ENCODE peak calls at places on chromosomes 2 and 18, in eight cellular contexts. L, D, X, N, H, O, A and P are unnamed samples.
A peak's percentile ranks its signal among the peaks of the same experiment; 100 is the strongest.

GRCh38 chr2:85787981-85788340 is 34.2 kb downstream of the ATOH8 start:
- DNase-seq in L (no peak), D (no peak), X (no peak), N (no peak), H (no peak), O (no peak), A (no peak), P (no peak)

GRCh38 chr2:187358531-187358930 is 89.5 kb downstream of the CALCRL start:
- DNase-seq in L (no peak), D (no peak), X (no peak), N (no peak), H (no peak), O (peak; percentile 3), A (no peak), P (no peak)

GRCh38 chr2:219109468-219109867 is 48.7 kb upstream of the IHH start:
- DNase-seq in L (no peak), D (no peak), X (peak; percentile 5), N (no peak), H (no peak), O (peak; percentile 76), A (no peak), P (no peak)

GRCh38 chr2:223007531-223007930 is 44.5 kb upstream of the KCNE4 start:
- DNase-seq in L (no peak), D (no peak), X (no peak), N (no peak), H (no peak), O (no peak), A (no peak), P (no peak)

GRCh38 chr2:176281267-176281666 is 12.0 kb downstream of the MTX2 start:
- DNase-seq in L (no peak), D (no peak), X (no peak), N (peak; percentile 92), H (no peak), O (no peak), A (no peak), P (no peak)

GRCh38 chr2:152740743-152741328 is 22.4 kb downstream of the ARL6IP6 start:
- DNase-seq in L (no peak), D (no peak), X (no peak), N (peak; percentile 68), H (peak; percentile 42), O (peak; percentile 20), A (no peak), P (no peak)

GRCh38 chr18:23994361-23994902 is 20.1 kb upstream of the TTC39C start:
- DNase-seq in L (peak; percentile 72), D (peak; percentile 100), X (no peak), N (peak; percentile 83), H (peak; percentile 41), O (peak; percentile 21), A (no peak), P (no peak)

GRCh38 chr2:122643725-122644329 is 888.4 kb downstream of the TSN start:
- DNase-seq in L (no peak), D (no peak), X (no peak), N (peak; percentile 76), H (peak; percentile 79), O (no peak), A (no peak), P (no peak)

GRCh38 chr2:12715878-12716249 is 872 bp upstream of the TRIB2 start:
- DNase-seq in L (peak; percentile 78), D (no peak), X (peak; percentile 62), N (peak; percentile 65), H (peak; percentile 65), O (peak; percentile 78), A (peak; percentile 66), P (peak; percentile 61)

GRCh38 chr2:12717988-12718661 is 1.4 kb downstream of the TRIB2 start:
- DNase-seq in L (no peak), D (no peak), X (peak; percentile 23), N (peak; percentile 24), H (no peak), O (peak; percentile 69), A (no peak), P (no peak)

GRCh38 chr2:12718662-12719399 is 2.1 kb downstream of the TRIB2 start:
- DNase-seq in L (no peak), D (no peak), X (no peak), N (peak; percentile 30), H (no peak), O (peak; percentile 88), A (no peak), P (no peak)

GRCh38 chr2:12716250-12717190 is at the start of gene TRIB2:
- DNase-seq in L (peak; percentile 83), D (peak; percentile 65), X (peak; percentile 69), N (peak; percentile 93), H (no peak), O (peak; percentile 91), A (peak; percentile 91), P (no peak)

DNA sequence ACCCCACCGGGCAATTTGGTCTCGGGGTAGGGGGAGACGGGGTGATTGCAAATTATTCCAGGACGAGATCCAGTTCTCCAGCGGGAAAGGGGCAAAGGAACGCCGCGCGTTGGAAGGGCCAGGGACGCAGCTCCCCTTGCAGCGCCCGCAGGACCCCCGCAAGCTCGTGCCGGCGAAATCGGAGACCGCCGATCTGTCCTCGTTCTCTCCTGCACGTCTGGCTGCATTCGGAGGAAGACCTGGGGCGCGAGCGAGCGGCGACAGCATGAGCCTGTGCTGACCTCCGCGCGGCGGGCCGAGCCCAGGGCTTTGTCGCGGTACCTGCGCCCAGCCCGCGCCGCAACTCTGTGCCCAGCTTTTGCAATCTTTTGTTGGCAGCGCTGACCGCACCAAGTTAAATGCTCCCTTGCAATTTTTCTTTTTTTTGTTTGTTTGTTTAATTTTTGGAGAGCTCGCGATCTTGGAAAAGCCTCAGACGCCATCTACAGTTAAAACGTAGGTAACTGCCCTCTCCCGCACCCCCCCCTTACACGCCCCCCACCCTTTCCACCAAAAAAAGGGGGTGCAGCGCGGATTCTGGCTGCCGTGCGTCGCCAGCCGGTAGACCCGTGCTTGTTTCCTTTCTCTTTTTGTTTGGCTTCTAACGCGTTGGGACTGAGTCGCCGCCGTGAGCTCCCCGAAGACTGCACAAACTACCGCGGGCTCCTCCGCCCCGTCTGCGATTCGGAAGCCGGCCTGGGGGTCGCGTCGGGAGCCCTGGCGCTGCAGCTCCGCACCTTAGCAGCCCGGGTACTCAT is 653 bp downstream of the TRIB2 start:
- DNase-seq in L (no peak), D (no peak), X (peak; percentile 51), N (peak; percentile 71), H (no peak), O (peak; percentile 88), A (peak; percentile 52), P (no peak)
- TF ChIP-seq CTCF in L (no peak), D (peak; percentile 37), X (peak; percentile 66), N (peak; percentile 53), H (peak; percentile 81), O (peak; percentile 53), A (peak; percentile 32), P (no peak)

DNA sequence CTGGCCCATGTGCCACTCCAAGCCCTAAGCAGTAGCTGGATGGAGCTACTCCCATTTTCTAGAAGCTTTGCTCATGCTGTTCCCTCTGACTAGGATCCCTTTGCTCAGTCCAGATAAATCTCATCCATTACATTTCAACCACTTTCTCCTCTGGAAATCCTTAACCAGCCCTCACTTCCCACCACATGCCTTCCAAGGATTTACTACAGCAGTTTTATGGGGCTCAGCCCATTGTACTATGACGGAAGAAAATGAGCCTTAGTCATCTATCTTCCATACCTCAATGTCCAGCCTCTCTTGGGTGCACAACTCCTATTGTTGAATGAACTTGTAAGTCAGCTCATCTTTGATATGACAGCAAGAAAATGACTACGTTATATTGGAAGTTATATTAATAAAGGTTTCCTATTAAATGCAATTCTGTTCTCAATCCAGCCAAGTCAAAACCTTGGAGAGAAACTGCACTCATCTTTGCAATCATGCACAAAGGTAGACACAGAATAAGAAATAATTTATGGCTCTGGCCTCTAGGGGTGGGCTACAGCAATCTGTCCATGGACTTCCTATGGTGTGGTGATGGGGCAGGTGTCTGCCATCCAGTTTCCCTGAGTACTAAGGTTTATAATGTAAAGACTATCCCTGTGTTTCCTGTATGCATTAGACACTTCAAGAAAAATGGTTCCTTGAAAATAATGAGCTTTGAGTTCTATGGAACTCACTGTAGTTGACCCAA is 3.4 kb downstream of the B4GALT6 start:
- DNase-seq in L (no peak), D (no peak), X (no peak), N (no peak), H (no peak), O (no peak), A (no peak), P (no peak)
- TF ChIP-seq CTCF in L (no peak), D (peak; percentile 51), X (peak; percentile 60), N (no peak), H (peak; percentile 70), O (peak; percentile 54), A (no peak), P (peak; percentile 67)

DNA sequence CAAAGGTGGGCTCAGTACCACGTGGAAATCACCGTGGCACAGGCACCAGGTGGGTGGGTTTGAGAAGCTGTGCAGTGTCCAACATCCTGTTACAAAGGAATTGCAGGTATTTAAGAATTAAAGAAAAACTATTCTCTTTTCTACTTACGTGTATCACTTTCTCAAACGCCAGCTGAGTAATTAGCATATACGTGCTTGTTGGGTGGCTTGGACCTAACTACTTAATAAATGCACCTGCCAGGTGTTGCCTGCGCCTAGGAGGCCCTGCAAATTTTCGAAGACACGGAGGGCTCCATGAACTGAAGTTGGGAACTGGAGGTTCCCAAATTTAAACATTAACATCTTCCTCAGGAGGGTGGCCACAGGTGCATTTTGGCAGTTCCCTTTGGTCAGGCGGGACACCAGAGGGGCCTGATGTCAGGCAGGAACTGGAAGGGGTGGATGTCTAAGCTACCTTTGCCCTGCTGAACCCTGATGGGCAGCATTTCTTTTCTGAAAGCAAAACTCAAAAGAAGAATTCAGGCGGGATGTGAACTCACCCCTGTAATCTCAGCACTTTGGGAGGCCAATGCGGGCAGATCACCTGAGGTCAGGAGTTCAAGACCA is 84.8 kb downstream of the HS6ST1 start:
- DNase-seq in L (no peak), D (no peak), X (no peak), N (no peak), H (no peak), O (no peak), A (no peak), P (no peak)
- TF ChIP-seq CTCF in L (no peak), D (no peak), X (no peak), N (no peak), H (no peak), O (no peak), A (no peak), P (peak; percentile 55)

GRCh38 chr2:65354773-65355172 is 77.6 kb downstream of the SPRED2 start:
- DNase-seq in L (no peak), D (no peak), X (no peak), N (no peak), H (no peak), O (no peak), A (no peak), P (no peak)

GRCh38 chr2:65351234-65351947 is 81.0 kb downstream of the SPRED2 start:
- DNase-seq in L (no peak), D (peak; percentile 34), X (no peak), N (no peak), H (no peak), O (no peak), A (no peak), P (no peak)

GRCh38 chr2:65353927-65354326 is 78.5 kb downstream of the SPRED2 start:
- DNase-seq in L (no peak), D (no peak), X (no peak), N (no peak), H (no peak), O (peak; percentile 78), A (no peak), P (no peak)

GRCh38 chr2:65351948-65352595 is 80.3 kb downstream of the SPRED2 start:
- DNase-seq in L (no peak), D (no peak), X (no peak), N (no peak), H (no peak), O (no peak), A (no peak), P (no peak)

DNA sequence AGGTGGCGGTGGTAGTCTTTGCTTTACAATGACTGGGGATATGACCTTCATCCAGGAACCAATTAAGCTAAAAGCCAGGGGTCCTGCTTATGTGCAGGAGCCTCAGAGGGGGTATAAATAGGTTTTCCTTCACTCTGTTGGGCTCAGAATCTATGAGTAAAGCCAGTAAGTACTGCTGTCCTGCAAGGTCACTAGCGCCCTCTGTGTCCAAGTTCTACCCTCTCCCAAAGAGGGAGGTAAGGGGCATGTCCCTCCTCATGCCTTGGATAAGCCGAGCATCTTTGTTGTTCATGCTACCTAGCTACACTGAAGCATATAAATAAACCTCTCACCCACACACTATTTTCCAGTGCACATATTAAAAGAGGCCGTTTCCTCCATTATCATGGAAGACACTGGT is 79.4 kb downstream of the SPRED2 start:
- DNase-seq in L (no peak), D (no peak), X (no peak), N (no peak), H (no peak), O (peak; percentile 47), A (no peak), P (no peak)
- TF ChIP-seq CTCF in L (no peak), D (no peak), X (no peak), N (no peak), H (peak; percentile 74), O (peak; percentile 39), A (no peak), P (no peak)